ENCODE peak calls at places on chromosomes 4 and X, in nine cellular contexts. F is lower lobe of right lung; Z is mesendoderm; R is A549; T is lung; G is right cardiac atrium; E is sigmoid colon; U is pancreas; H is CD4-positive, alpha-beta T cell. V is an unnamed sample.

GRCh38 chrX:141619336-141619735 is 29.8 kb downstream of the SPANXA2 start:
- DNase-seq in U (no peak), R (no peak), F (no peak), E (no peak), T (no peak), Z (no peak), H (no peak), G (no peak), V (no peak)

GRCh38 chrX:53798281-53798680 is 111.8 kb upstream of the HUWE1 start:
- DNase-seq in G (no peak), F (no peak), H (no peak), T (no peak), E (no peak), Z (no peak), U (no peak), R (no peak), V (no peak)

GRCh38 chr4:124783847-124784246 is 71.3 kb upstream of the ANKRD50 start:
- DNase-seq in E (no peak), U (no peak), T (no peak), R (no peak), Z (no peak), G (no peak), H (no peak), F (no peak), V (no peak)

GRCh38 chr4:66052426-66052825 is 382.1 kb upstream of the EPHA5 start:
- DNase-seq in G (no peak), T (no peak), U (no peak), H (no peak), Z (no peak), R (no peak), E (no peak), F (no peak), V (no peak)

GRCh38 chrX:41265615-41266014 is 68.3 kb upstream of the DDX3X start:
- DNase-seq in G (no peak), H (peak; percentile 36), R (no peak), E (peak; percentile 83), F (no peak), Z (no peak), U (no peak), T (no peak), V (no peak)

GRCh38 chr4:74661427-74662171 is 132.7 kb downstream of the BTC start:
- DNase-seq in H (no peak), F (no peak), Z (no peak), E (no peak), R (no peak), G (no peak), U (no peak), T (no peak), V (no peak)

GRCh38 chr4:105058177-105058812 is 88.4 kb upstream of the TET2 start:
- DNase-seq in R (no peak), T (no peak), F (no peak), H (no peak), Z (no peak), G (no peak), E (no peak), U (no peak), V (no peak)

GRCh38 chr4:25632135-25632534 is 23.5 kb upstream of the SLC34A2 start:
- DNase-seq in E (peak; percentile 2), Z (no peak), T (no peak), U (no peak), R (no peak), F (no peak), H (no peak), G (no peak), V (no peak)

DNA sequence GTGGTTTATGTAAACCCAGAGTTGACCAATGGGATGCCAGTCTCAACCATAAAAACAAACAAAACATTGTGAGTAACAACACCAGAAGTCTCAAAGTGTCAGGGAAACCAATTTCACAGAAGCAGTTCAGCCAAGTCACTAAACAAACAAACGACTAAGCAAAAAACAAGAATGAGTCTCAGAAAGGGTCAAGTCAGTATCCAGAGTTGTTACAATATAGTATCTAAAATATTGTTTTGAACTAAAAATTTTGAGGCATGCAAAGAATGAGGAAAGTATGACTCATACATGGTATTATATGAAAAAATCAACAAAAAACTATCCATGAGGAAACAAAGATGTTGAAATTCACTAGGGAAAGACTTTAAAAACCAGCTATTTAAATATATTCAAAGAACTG is 70.6 kb downstream of the AR start:
- DNase-seq in E (no peak), H (no peak), G (no peak), U (no peak), Z (no peak), T (no peak), R (no peak), F (no peak), V (no peak)
- H3K27ac ChIP-seq in E (no peak overlapping the region), H (no peak overlapping the region), G (no peak overlapping the region), U (no peak overlapping the region), Z (no peak overlapping the region), T (no peak overlapping the region), R (peak overlapping the region; percentile 64), F (no peak overlapping the region), V (no peak overlapping the region)

DNA sequence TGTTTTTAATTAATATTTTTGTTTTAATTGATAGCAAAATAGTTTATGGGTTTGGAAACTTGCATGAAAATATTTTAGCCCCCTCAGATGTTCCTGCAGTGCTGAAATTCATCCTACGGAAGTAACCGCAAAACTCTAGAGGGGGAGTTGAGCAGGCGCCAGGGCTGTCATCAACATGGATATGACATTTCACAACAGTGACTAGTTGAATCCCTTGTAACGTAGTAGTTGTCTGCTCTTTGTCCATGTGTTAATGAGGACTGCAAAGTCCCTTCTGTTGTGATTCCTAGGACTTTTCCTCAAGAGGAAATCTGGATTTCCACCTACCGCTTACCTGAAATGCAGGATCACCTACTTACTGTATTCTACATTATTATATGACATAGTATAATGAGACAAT is 40.4 kb downstream of the MAP7D3 start:
- DNase-seq in E (no peak), U (no peak), F (no peak), R (no peak), Z (no peak), G (peak; percentile 73), T (no peak), H (no peak), V (no peak)
- H3K27ac ChIP-seq in E (peak overlapping the region; percentile 78), U (no peak overlapping the region), F (peak overlapping the region; percentile 11), R (no peak overlapping the region), Z (no peak overlapping the region), G (no peak overlapping the region), T (no peak overlapping the region), H (no peak overlapping the region), V (no peak overlapping the region)

DNA sequence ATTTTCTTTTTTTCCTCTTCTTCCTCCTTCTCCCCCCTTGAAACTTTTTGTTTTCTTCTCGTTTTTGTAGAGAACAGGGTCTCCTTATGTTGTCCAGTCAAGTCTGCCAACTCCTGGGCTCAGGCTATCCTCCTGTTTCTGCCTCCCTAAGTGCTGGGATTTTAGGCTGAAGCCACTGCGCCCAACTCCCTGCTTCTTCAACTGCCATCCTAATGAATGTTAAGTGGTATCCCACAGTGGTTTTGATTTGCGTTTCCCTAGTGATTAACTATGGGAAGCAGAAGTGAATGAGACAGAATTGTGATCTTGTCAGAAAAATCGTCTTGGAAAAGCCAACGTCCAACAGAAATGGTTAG is 999 bp upstream of the ADD1 start:
- DNase-seq in H (no peak), G (no peak), E (no peak), U (no peak), R (no peak), F (no peak), T (no peak), Z (no peak), V (no peak)
- H3K27ac ChIP-seq in H (no peak overlapping the region), G (peak overlapping the region; percentile 90), E (peak overlapping the region; percentile 97), U (peak overlapping the region; percentile 93), R (peak overlapping the region; percentile 93), F (peak overlapping the region; percentile 96), T (peak overlapping the region; percentile 99), Z (peak overlapping the region; percentile 61), V (peak overlapping the region; percentile 96)

GRCh38 chr4:150280975-150281374 is 202.7 kb downstream of the DCLK2 start:
- DNase-seq in F (no peak), E (no peak), G (no peak), R (no peak), H (no peak), T (no peak), U (no peak), Z (no peak), V (no peak)
- H3K27ac ChIP-seq in F (no peak overlapping the region), E (peak overlapping the region; percentile 39), G (no peak overlapping the region), R (no peak overlapping the region), H (no peak overlapping the region), T (no peak overlapping the region), U (no peak overlapping the region), Z (no peak overlapping the region), V (no peak overlapping the region)

DNA sequence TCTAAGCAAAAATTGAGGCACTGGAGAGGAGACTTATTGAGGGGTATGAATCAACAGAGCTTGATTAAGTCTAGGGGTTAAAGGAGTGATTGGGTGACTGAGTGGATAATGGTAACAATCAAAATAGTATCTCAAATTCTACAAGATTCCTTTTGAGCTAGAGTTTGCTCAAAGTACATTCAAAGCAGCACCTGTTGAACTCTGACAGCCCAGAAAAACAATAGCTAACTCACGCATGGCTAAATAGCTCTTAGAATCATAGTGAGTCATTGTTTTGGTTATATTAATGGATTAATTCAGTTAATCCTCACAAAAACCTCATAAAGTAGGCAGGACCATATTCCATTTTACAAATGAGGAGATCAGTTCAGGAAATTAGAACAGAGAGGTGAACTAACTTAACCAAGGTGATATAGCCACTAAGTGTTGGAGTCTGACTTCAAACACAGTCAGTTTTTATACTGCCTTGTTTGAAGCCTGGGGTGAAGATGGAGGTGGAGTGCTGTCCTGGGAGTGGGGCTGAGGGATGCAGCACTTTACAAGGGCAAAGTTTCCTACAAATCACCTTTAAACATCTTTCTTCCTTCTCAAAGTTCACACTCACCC is 35.9 kb upstream of the PPM1K start:
- DNase-seq in T (no peak), U (no peak), R (no peak), F (no peak), E (no peak), H (no peak), G (no peak), Z (peak; percentile 25), V (no peak)
- H3K27ac ChIP-seq in T (peak overlapping the region; percentile 6), U (no peak overlapping the region), R (no peak overlapping the region), F (peak overlapping the region; percentile 54), E (no peak overlapping the region), H (peak overlapping the region; percentile 10), G (no peak overlapping the region), Z (peak overlapping the region; percentile 96), V (peak overlapping the region; percentile 9)

V was measured in substantia nigra.